ENCODE peak calls at places on chromosomes 6 and 20, in five cellular contexts. One of them, this sample, is unnamed.
A peak's percentile ranks its signal among the peaks of the same experiment; 100 is the strongest.

GRCh38 chr6:46983007-46983411 is 59.1 kb downstream of the ADGRF1 start:
- DNase-seq in heart left ventricle: no peak
- DNase-seq in upper lobe of right lung: no peak
- DNase-seq in pancreas: no peak
- DNase-seq in dorsolateral prefrontal cortex: no peak
- DNase-seq in this sample: no peak

GRCh38 chr20:35167787-35168186 is 4.1 kb upstream of the PROCR start:
- DNase-seq in dorsolateral prefrontal cortex: no peak
- DNase-seq in upper lobe of right lung: no peak
- DNase-seq in heart left ventricle: no peak
- DNase-seq in pancreas: no peak
- DNase-seq in this sample: no peak

GRCh38 chr6:143536461-143536865 is 24.9 kb upstream of the FUCA2 start:
- DNase-seq in heart left ventricle: peak; percentile 48
- DNase-seq in upper lobe of right lung: peak; percentile 83
- DNase-seq in pancreas: peak; percentile 48
- DNase-seq in dorsolateral prefrontal cortex: no peak
- DNase-seq in this sample: peak; percentile 27

GRCh38 chr6:12527339-12527738 is 189.2 kb upstream of the PHACTR1 start:
- DNase-seq in upper lobe of right lung: no peak
- DNase-seq in heart left ventricle: no peak
- DNase-seq in pancreas: no peak
- DNase-seq in dorsolateral prefrontal cortex: no peak
- DNase-seq in this sample: no peak

GRCh38 chr6:56364482-56365313 is 117.3 kb upstream of the COL21A1 start:
- DNase-seq in upper lobe of right lung: no peak
- DNase-seq in heart left ventricle: no peak
- DNase-seq in pancreas: no peak
- DNase-seq in dorsolateral prefrontal cortex: no peak
- DNase-seq in this sample: peak; percentile 62

GRCh38 chr6:167973092-167973880 is 24.2 kb upstream of the KIF25 start:
- DNase-seq in pancreas: no peak
- DNase-seq in upper lobe of right lung: no peak
- DNase-seq in heart left ventricle: no peak
- DNase-seq in dorsolateral prefrontal cortex: no peak
- DNase-seq in this sample: no peak

GRCh38 chr6:113920663-113921267 is 50.2 kb downstream of the HDAC2 start:
- DNase-seq in upper lobe of right lung: no peak
- DNase-seq in pancreas: no peak
- DNase-seq in dorsolateral prefrontal cortex: no peak
- DNase-seq in heart left ventricle: no peak
- DNase-seq in this sample: no peak

GRCh38 chr6:147212618-147213017 is 8.4 kb downstream of the STXBP5 start:
- DNase-seq in heart left ventricle: no peak
- DNase-seq in pancreas: no peak
- DNase-seq in upper lobe of right lung: no peak
- DNase-seq in dorsolateral prefrontal cortex: no peak
- DNase-seq in this sample: no peak

GRCh38 chr6:29790626-29791025 is 37.0 kb upstream of the HLA-G start:
- DNase-seq in upper lobe of right lung: no peak
- DNase-seq in heart left ventricle: no peak
- DNase-seq in pancreas: no peak
- DNase-seq in dorsolateral prefrontal cortex: no peak
- DNase-seq in this sample: no peak

GRCh38 chr20:32485770-32486248 is 99.3 kb downstream of the NOL4L start:
- DNase-seq in pancreas: no peak
- DNase-seq in heart left ventricle: no peak
- DNase-seq in upper lobe of right lung: no peak
- DNase-seq in dorsolateral prefrontal cortex: no peak
- DNase-seq in this sample: no peak

GRCh38 chr6:81465859-81466258 is 286.6 kb downstream of the TENT5A start:
- DNase-seq in dorsolateral prefrontal cortex: no peak
- DNase-seq in upper lobe of right lung: no peak
- DNase-seq in heart left ventricle: no peak
- DNase-seq in pancreas: no peak
- DNase-seq in this sample: peak; percentile 62

GRCh38 chr20:830011-830521 is 3.4 kb upstream of the FAM110A start:
- DNase-seq in upper lobe of right lung: peak; percentile 27
- DNase-seq in heart left ventricle: no peak
- DNase-seq in pancreas: no peak
- DNase-seq in dorsolateral prefrontal cortex: no peak
- DNase-seq in this sample: no peak

GRCh38 chr6:54335871-54336270 is 27.6 kb downstream of the TINAG start:
- DNase-seq in dorsolateral prefrontal cortex: no peak
- DNase-seq in pancreas: no peak
- DNase-seq in upper lobe of right lung: no peak
- DNase-seq in heart left ventricle: no peak
- DNase-seq in this sample: peak; percentile 75

GRCh38 chr6:117482240-117483003 is at the start of gene DCBLD1:
- DNase-seq in dorsolateral prefrontal cortex: peak; percentile 43
- DNase-seq in heart left ventricle: peak; percentile 81
- DNase-seq in upper lobe of right lung: peak; percentile 92
- DNase-seq in pancreas: peak; percentile 85
- DNase-seq in this sample: peak; percentile 79

GRCh38 chr6:1311400-1312192 is at the start of gene FOXQ1:
- DNase-seq in upper lobe of right lung: peak; percentile 95
- DNase-seq in dorsolateral prefrontal cortex: peak; percentile 51
- DNase-seq in pancreas: peak; percentile 95
- DNase-seq in heart left ventricle: peak; percentile 13
- DNase-seq in this sample: peak; percentile 42

GRCh38 chr6:119986934-119987549 is 637.5 kb upstream of the MAN1A1 start:
- DNase-seq in dorsolateral prefrontal cortex: no peak
- DNase-seq in heart left ventricle: no peak
- DNase-seq in upper lobe of right lung: no peak
- DNase-seq in pancreas: no peak
- DNase-seq in this sample: no peak

GRCh38 chr6:54366647-54367327 is 58.5 kb downstream of the TINAG start:
- DNase-seq in dorsolateral prefrontal cortex: no peak
- DNase-seq in pancreas: no peak
- DNase-seq in heart left ventricle: no peak
- DNase-seq in upper lobe of right lung: no peak
- DNase-seq in this sample: peak; percentile 50

GRCh38 chr6:158640519-158640918 is 4.0 kb downstream of the DYNLT1 start:
- DNase-seq in pancreas: no peak
- DNase-seq in heart left ventricle: no peak
- DNase-seq in upper lobe of right lung: peak; percentile 20
- DNase-seq in dorsolateral prefrontal cortex: no peak
- DNase-seq in this sample: no peak

GRCh38 chr6:124131779-124132178 is 328.1 kb downstream of the NKAIN2 start:
- DNase-seq in dorsolateral prefrontal cortex: no peak
- DNase-seq in heart left ventricle: no peak
- DNase-seq in pancreas: no peak
- DNase-seq in upper lobe of right lung: no peak
- DNase-seq in this sample: peak; percentile 20

GRCh38 chr6:3738381-3739131 is 13.0 kb downstream of the PXDC1 start:
- DNase-seq in pancreas: no peak
- DNase-seq in heart left ventricle: no peak
- DNase-seq in dorsolateral prefrontal cortex: no peak
- DNase-seq in upper lobe of right lung: no peak
- DNase-seq in this sample: no peak

GRCh38 chr6:15551798-15552197 is 111.0 kb downstream of the DTNBP1 start:
- DNase-seq in dorsolateral prefrontal cortex: no peak
- DNase-seq in pancreas: no peak
- DNase-seq in heart left ventricle: peak; percentile 18
- DNase-seq in upper lobe of right lung: no peak
- DNase-seq in this sample: peak; percentile 43

GRCh38 chr6:7170117-7170732 is 62.5 kb downstream of the RREB1 start:
- DNase-seq in dorsolateral prefrontal cortex: no peak
- DNase-seq in heart left ventricle: no peak
- DNase-seq in upper lobe of right lung: no peak
- DNase-seq in pancreas: no peak
- DNase-seq in this sample: no peak

GRCh38 chr20:61912665-61913422 is 152.8 kb downstream of the TAF4 start:
- DNase-seq in upper lobe of right lung: no peak
- DNase-seq in dorsolateral prefrontal cortex: no peak
- DNase-seq in heart left ventricle: no peak
- DNase-seq in pancreas: no peak
- DNase-seq in this sample: no peak

GRCh38 chr20:17629025-17629424 is 53.0 kb downstream of the RRBP1 start:
- DNase-seq in upper lobe of right lung: no peak
- DNase-seq in dorsolateral prefrontal cortex: no peak
- DNase-seq in heart left ventricle: no peak
- DNase-seq in pancreas: no peak
- DNase-seq in this sample: no peak

GRCh38 chr6:41226752-41227151 is 1.4 kb upstream of the TREML4 start:
- DNase-seq in dorsolateral prefrontal cortex: no peak
- DNase-seq in heart left ventricle: no peak
- DNase-seq in pancreas: no peak
- DNase-seq in upper lobe of right lung: no peak
- DNase-seq in this sample: no peak

GRCh38 chr6:71529026-71529425 is 240.4 kb downstream of the OGFRL1 start:
- DNase-seq in pancreas: no peak
- DNase-seq in dorsolateral prefrontal cortex: no peak
- DNase-seq in heart left ventricle: no peak
- DNase-seq in upper lobe of right lung: no peak
- DNase-seq in this sample: no peak

DNA sequence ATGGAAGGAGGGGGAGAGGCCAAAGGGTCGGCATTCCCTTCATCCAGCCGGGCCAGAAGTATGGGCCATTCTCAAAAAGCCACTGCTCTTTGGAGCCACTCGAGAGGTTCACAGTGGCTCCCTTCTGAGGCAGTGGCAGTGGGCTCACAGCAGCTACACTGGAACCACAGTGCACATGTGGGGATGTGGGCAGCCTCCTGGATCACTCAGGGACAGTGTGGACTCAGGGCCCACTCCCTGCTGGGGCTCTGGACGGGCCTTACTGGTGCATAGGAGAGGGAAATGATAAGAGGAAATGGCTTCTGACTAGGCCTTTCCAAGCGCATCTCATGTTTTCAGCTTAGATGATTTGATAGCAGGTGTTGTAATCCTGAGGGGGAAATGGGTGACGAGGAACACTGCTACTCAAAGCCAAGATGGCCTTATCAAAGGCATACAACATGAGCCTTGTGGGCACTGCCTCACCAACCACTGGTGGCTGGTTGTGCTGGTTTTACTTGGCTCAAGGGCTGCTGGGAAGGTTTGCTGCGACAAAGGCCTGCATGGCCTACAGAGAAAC is 44.0 kb downstream of the PANK2 start:
- DNase-seq in heart left ventricle: no peak
- DNase-seq in dorsolateral prefrontal cortex: no peak
- DNase-seq in pancreas: no peak
- DNase-seq in upper lobe of right lung: no peak
- DNase-seq in this sample: no peak
- H3K4me3 ChIP-seq in heart left ventricle: no peak overlapping the region
- H3K4me3 ChIP-seq in dorsolateral prefrontal cortex: peak overlapping the region; percentile 61
- H3K4me3 ChIP-seq in pancreas: no peak overlapping the region
- H3K4me3 ChIP-seq in upper lobe of right lung: peak overlapping the region; percentile 38
- H3K4me3 ChIP-seq in this sample: no peak overlapping the region

DNA sequence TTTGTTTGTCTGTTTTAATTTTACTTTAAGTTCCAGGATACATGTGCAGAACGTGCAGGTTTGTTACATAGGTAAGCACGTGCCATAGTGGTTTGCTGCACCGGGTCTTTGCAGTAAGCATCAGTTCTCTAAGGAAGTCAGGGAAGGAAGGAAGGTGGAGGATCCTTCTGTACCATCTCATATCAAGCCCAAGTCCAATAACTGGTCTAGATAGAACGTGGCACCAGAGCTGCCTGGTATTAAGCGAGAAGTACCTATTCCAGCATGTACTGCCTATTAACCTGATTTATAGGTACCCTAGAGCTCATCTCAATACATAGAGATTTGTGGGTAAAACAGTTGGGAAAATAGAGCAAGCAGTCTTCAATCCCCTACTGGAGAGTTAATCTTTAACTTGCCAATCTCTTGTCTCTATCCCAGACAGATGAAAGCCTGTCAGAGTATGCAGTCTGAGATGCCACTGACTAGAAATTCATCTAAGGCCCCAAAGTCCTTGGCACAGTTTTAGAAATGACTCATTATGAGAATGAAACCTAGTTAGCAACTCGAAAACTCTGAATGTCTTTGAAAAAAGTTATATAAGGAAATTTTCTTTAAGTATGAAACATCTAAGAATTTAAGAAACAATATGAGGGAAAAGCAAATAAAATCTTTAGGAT is 144.9 kb downstream of the TFAP2A start:
- DNase-seq in pancreas: no peak
- DNase-seq in dorsolateral prefrontal cortex: no peak
- DNase-seq in upper lobe of right lung: no peak
- DNase-seq in heart left ventricle: no peak
- DNase-seq in this sample: no peak
- TF ChIP-seq CTCF in pancreas: no peak
- TF ChIP-seq CTCF in dorsolateral prefrontal cortex: no peak
- TF ChIP-seq CTCF in upper lobe of right lung: no peak
- TF ChIP-seq CTCF in heart left ventricle: no peak
- TF ChIP-seq CTCF in this sample: no peak

DNA sequence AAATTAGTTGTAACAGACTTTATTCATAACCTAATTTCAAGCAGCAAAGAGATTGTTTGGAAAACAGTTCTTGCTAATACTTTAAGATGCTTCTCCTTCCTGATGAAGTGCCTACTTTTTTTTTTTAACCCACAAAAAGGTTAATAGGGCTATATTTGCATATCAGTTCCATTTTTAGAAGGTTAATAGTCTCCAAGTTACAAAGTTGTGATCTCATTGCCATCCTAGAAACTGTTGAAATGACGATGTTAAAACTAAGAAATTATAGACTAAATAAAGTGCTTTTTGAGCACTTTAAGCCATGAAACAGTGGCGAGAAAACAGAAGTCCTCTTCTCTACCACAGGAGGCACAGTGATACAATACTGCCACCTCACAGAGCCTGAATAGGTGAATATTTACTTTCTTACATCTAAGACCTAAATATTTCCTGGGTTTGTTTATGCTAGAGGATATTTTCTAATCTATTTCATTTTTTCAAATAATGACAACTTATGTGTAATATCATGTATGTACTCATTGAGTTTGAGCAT is 5.3 kb downstream of the RNF144B start:
- DNase-seq in upper lobe of right lung: no peak
- DNase-seq in dorsolateral prefrontal cortex: no peak
- DNase-seq in heart left ventricle: no peak
- DNase-seq in pancreas: no peak
- DNase-seq in this sample: no peak
- H3K4me3 ChIP-seq in upper lobe of right lung: peak overlapping the region; percentile 73
- H3K4me3 ChIP-seq in dorsolateral prefrontal cortex: no peak overlapping the region
- H3K4me3 ChIP-seq in heart left ventricle: no peak overlapping the region
- H3K4me3 ChIP-seq in pancreas: no peak overlapping the region
- H3K4me3 ChIP-seq in this sample: no peak overlapping the region

DNA sequence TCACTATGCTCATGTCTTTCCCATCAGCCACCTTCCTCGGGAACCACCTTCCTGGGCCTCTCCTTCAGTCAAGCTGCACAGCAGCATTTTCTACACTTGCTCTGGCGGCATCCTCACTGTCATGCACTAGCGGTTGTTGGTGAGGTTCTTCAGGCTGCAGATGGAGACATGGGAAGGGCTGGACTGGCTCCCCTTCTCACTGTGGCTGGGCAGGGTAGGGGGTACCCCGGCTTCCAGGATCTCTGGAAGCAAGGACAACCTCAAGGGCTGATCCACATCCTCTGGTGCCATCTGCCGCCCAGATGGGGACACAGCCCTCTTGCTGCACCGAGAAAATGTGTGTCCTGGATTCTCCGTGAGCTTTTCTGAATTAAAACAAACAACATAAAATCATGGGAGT is 180.1 kb upstream of the RNF24 start:
- DNase-seq in heart left ventricle: no peak
- DNase-seq in pancreas: no peak
- DNase-seq in upper lobe of right lung: peak; percentile 44
- DNase-seq in dorsolateral prefrontal cortex: peak; percentile 60
- DNase-seq in this sample: peak; percentile 53
- TF ChIP-seq CTCF in heart left ventricle: peak; percentile 33
- TF ChIP-seq CTCF in pancreas: no peak
- TF ChIP-seq CTCF in upper lobe of right lung: peak; percentile 24
- TF ChIP-seq CTCF in dorsolateral prefrontal cortex: peak; percentile 40
- TF ChIP-seq CTCF in this sample: peak; percentile 70

This sample was measured in choroid plexus epithelial cell.